ENCODE peak calls at places on chromosomes 16 and 17, in five cellular contexts. O, G, R, N and P are unnamed samples.

GRCh38 chr17:6471531-6472465 is 27.5 kb downstream of the PIMREG start:
- DNase-seq in N (peak; percentile 74), R (peak; percentile 38), G (no peak), O (no peak), P (no peak)

GRCh38 chr16:10121496-10121895 is 60.7 kb downstream of the GRIN2A start:
- DNase-seq in O (no peak), N (no peak), G (no peak), R (no peak), P (no peak)

GRCh38 chr16:50152386-50152806 is 710 bp upstream of the TENT4B start:
- DNase-seq in O (peak; percentile 62), R (peak; percentile 56), G (peak; percentile 31), N (no peak), P (peak; percentile 64)

GRCh38 chr16:22815863-22816262 is 1.9 kb downstream of the HS3ST2 start:
- DNase-seq in N (no peak), O (no peak), G (no peak), R (no peak), P (no peak)

GRCh38 chr16:13005836-13006235 is 104.4 kb downstream of the SHISA9 start:
- DNase-seq in G (no peak), N (no peak), R (peak; percentile 5), O (no peak), P (no peak)

GRCh38 chr17:7236808-7237207 is 2.4 kb downstream of the PHF23 start:
- DNase-seq in N (no peak), G (no peak), O (no peak), R (no peak), P (no peak)

GRCh38 chr17:45248132-45248936 is 13.6 kb downstream of the SPATA32 start:
- DNase-seq in G (no peak), O (peak; percentile 83), N (peak; percentile 60), R (peak; percentile 62), P (peak; percentile 94)

GRCh38 chr16:87713469-87714229 is 52.1 kb downstream of the KLHDC4 start:
- DNase-seq in R (no peak), O (no peak), G (no peak), N (no peak), P (peak; percentile 65)

GRCh38 chr17:79118924-79119323 is 44.3 kb downstream of the ENGASE start:
- DNase-seq in O (no peak), G (no peak), N (no peak), R (no peak), P (no peak)

GRCh38 chr17:41052594-41052993 is 2.4 kb downstream of the KRTAP2-2 start:
- DNase-seq in O (no peak), R (no peak), N (no peak), G (no peak), P (no peak)

GRCh38 chr17:2023692-2024571 is 1.2 kb downstream of the RTN4RL1 start:
- DNase-seq in N (peak; percentile 70), O (peak; percentile 43), G (no peak), R (peak; percentile 64), P (peak; percentile 64)

GRCh38 chr17:78839762-78840529 is 668 bp downstream of the USP36 start:
- DNase-seq in O (peak; percentile 60), G (no peak), N (peak; percentile 74), R (peak; percentile 58), P (peak; percentile 82)

GRCh38 chr17:30299000-30299399 is 7.3 kb upstream of the BLMH start:
- DNase-seq in R (peak; percentile 34), G (no peak), O (no peak), N (no peak), P (no peak)

GRCh38 chr17:16934133-16934795 is 37.7 kb downstream of the TNFRSF13B start:
- DNase-seq in G (no peak), N (no peak), R (no peak), O (peak; percentile 5), P (no peak)

GRCh38 chr16:51151951-51152663 is 1.0 kb upstream of the SALL1 start:
- DNase-seq in R (peak; percentile 16), N (peak; percentile 92), G (no peak), O (peak; percentile 33), P (no peak)

GRCh38 chr16:58574895-58575294 is 54.7 kb downstream of the CNOT1 start:
- DNase-seq in O (no peak), R (no peak), G (no peak), N (no peak), P (no peak)

GRCh38 chr17:7562208-7562605 is 488 bp downstream of the SENP3 start:
- DNase-seq in O (no peak), N (no peak), R (no peak), G (no peak), P (no peak)

GRCh38 chr16:4354512-4355409 is 3.6 kb upstream of the PAM16 start:
- DNase-seq in R (no peak), O (no peak), N (no peak), G (no peak), P (no peak)

GRCh38 chr17:57004944-57005579 is 27.1 kb downstream of the SCPEP1 start:
- DNase-seq in G (no peak), R (peak; percentile 35), N (no peak), O (peak; percentile 35), P (no peak)

GRCh38 chr16:55899857-55900256 is 24.7 kb upstream of the CES5A start:
- DNase-seq in G (no peak), N (no peak), R (no peak), O (no peak), P (no peak)

GRCh38 chr17:45093444-45094110 is 32.5 kb downstream of the NMT1 start:
- DNase-seq in N (peak; percentile 73), R (no peak), G (peak; percentile 83), O (no peak), P (no peak)

GRCh38 chr17:38886643-38887010 is 16.8 kb downstream of the LASP1 start:
- DNase-seq in R (no peak), O (peak; percentile 49), G (no peak), N (no peak), P (peak; percentile 81)

GRCh38 chr17:64747938-64748540 is 85.9 kb upstream of the SMURF2 start:
- DNase-seq in G (no peak), O (no peak), R (no peak), N (no peak), P (no peak)

GRCh38 chr17:65750678-65751077 is 189.2 kb upstream of the AXIN2 start:
- DNase-seq in R (peak; percentile 91), G (peak; percentile 42), O (peak; percentile 70), N (peak; percentile 87), P (peak; percentile 77)

GRCh38 chr17:3770471-3770870 is 30.5 kb downstream of the ITGAE start:
- DNase-seq in R (no peak), O (peak; percentile 46), G (no peak), N (no peak), P (peak; percentile 87)

GRCh38 chr16:56353054-56353921 is 72.1 kb downstream of the AMFR start:
- DNase-seq in R (no peak), G (peak; percentile 35), N (peak; percentile 27), O (peak; percentile 6), P (peak; percentile 41)

GRCh38 chr16:69672998-69673713 is 53.2 kb downstream of the NQO1 start:
- DNase-seq in G (no peak), R (no peak), N (no peak), O (no peak), P (no peak)

GRCh38 chr17:7219812-7220592 is at the start of the genes ACADVL and DLG4:
- DNase-seq in N (peak; percentile 95), O (peak; percentile 93), R (peak; percentile 82), G (peak; percentile 92), P (peak; percentile 87)

GRCh38 chr17:74637912-74638311 is 14.4 kb upstream of the CD300E start:
- DNase-seq in R (no peak), N (no peak), G (no peak), O (no peak), P (no peak)

GRCh38 chr17:43545383-43545632 is 832 bp downstream of the ETV4 start:
- DNase-seq in O (peak; percentile 45), N (no peak), G (no peak), R (no peak), P (peak; percentile 70)

GRCh38 chr17:43542854-43543253 is 3.3 kb downstream of the ETV4 start:
- DNase-seq in G (no peak), O (no peak), R (no peak), N (no peak), P (no peak)

GRCh38 chr17:43540821-43541674 is 5.1 kb downstream of the ETV4 start:
- DNase-seq in O (no peak), G (no peak), R (no peak), N (no peak), P (no peak)

GRCh38 chr17:43543771-43544575 is 2.2 kb downstream of the ETV4 start:
- DNase-seq in N (no peak), R (no peak), O (no peak), G (no peak), P (no peak)

GRCh38 chr17:43543300-43543699 is 2.8 kb downstream of the ETV4 start:
- DNase-seq in N (no peak), R (no peak), G (no peak), O (no peak), P (no peak)
- H3K4me1 ChIP-seq in N (peaks cover 10% of the 10 kb centered on the region), R (peaks cover 31% of the 10 kb centered on the region), G (peaks cover 6% of the 10 kb centered on the region), O (peaks cover 15% of the 10 kb centered on the region), P (peaks cover 3% of the 10 kb centered on the region)

DNA sequence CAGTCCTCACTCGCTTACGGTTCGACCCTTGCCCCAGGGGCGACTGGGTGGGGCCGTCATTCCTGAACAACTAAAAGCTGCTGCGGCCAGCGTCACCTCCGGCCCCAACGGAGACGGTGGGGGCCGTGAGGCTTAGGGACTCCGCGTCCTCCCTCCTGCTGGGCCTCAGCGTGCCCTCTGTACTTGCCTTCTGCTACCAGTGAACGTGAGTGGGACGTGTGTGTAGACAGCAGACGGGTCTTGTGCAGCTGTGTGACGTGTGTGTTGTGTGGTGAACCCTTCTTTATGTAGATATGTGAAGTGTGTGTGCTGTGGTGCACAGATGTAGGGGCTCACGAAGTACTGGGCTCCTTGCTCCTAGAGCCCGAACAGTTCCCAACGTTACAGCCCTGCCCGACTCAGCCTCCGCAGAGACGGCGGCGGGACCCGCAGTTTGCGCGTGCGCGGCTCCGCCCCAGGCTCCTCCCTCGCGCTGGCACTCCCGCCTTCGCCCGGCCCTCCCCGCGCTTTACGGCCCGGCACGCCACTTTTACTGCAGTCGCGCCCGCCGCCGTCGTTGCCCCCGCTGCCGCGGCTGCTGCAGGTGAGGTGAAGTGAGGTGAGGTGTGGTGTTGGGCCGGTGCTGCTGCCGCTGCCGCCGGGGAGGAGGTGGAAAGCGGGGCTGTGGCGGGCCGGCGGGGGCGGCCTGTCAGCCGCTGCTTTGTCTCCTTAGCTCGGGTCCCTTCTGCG is at the start of gene PHAF1:
- DNase-seq in N (peak; percentile 97), R (peak; percentile 92), G (peak; percentile 93), O (peak; percentile 97), P (peak; percentile 89)
- TF ChIP-seq POLR2A in N (peak; percentile 48), R (peak; percentile 98), G (peak; percentile 89), O (peak; percentile 83), P (peak; percentile 84)

GRCh38 chr16:53752566-53752965 is 48.6 kb downstream of the FTO start:
- DNase-seq in O (no peak), N (no peak), R (no peak), G (no peak), P (no peak)
- H3K4me1 ChIP-seq in O (peaks cover 23% of the 10 kb centered on the region), N (peaks cover 6% of the 10 kb centered on the region), R (peaks cover 37% of the 10 kb centered on the region), G (peaks cover 28% of the 10 kb centered on the region), P (peaks cover 21% of the 10 kb centered on the region)

DNA sequence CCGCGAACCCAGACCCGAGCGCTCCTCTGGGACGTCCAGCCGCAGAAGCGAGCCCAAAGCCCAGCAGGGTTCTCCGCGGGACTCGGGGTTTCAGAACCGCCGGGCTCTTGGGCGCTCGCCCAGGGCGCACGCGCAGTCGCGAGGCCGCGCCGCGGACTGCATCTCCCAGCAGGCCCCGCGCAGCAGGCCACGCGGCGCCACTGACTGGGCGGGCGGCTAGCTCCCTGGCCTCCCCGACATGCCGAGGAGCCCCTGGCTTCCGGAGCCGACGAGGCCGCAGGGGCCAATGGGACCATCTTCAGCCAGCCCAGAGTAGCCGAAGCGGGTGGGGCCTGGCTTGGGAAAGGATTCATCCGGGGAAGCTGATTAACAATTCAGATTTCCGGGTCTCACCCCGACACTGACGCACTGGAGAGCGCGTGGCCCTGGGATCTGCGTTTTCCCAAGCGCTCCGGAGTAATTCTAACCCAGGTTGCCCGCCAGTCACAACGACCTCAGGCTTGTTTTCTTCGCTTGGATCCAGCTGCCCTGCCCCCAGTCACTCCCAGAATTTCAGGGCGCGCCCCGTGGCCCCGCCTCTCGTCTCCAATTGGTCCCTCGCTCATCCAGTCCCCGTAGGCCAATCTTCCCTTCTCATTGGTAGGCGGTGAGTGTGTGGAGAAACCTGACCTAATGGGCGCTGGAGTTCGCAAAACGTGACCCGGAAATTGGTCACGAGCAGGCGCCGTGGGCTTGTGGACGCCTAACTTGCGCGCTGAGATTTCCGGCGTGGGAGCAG is at the start of gene ZNF263:
- DNase-seq in O (peak; percentile 97), N (peak; percentile 97), R (peak; percentile 98), G (peak; percentile 97), P (peak; percentile 97)
- TF ChIP-seq POLR2A in O (peak; percentile 77), N (peak; percentile 78), R (peak; percentile 67), G (peak; percentile 66), P (peak; percentile 56)